ENCODE peak calls at places on chromosome X, in five cellular contexts. One of them, this sample, is unnamed.

GRCh38 chrX:10989386-10989785 is 121.7 kb upstream of the HCCS start:
- DNase-seq in OCI-LY7: no peak
- DNase-seq in dorsolateral prefrontal cortex: no peak
- DNase-seq in mucosa of descending colon: no peak
- DNase-seq in Calu3: no peak
- DNase-seq in this sample: no peak

GRCh38 chrX:72340046-72340445 is 34.3 kb upstream of the CITED1 start:
- DNase-seq in OCI-LY7: no peak
- DNase-seq in dorsolateral prefrontal cortex: no peak
- DNase-seq in mucosa of descending colon: no peak
- DNase-seq in Calu3: no peak
- DNase-seq in this sample: no peak

GRCh38 chrX:143476751-143477150 is 40.5 kb downstream of the SPANXN3 start:
- DNase-seq in OCI-LY7: no peak
- DNase-seq in dorsolateral prefrontal cortex: no peak
- DNase-seq in mucosa of descending colon: no peak
- DNase-seq in Calu3: no peak
- DNase-seq in this sample: no peak

GRCh38 chrX:2499507-2499906 is 1.3 kb downstream of the DHRSX start:
- DNase-seq in OCI-LY7: no peak
- DNase-seq in dorsolateral prefrontal cortex: no peak
- DNase-seq in mucosa of descending colon: no peak
- DNase-seq in Calu3: no peak
- DNase-seq in this sample: no peak

GRCh38 chrX:84187501-84188319 is at the start of gene RPS6KA6:
- DNase-seq in OCI-LY7: no peak
- DNase-seq in dorsolateral prefrontal cortex: peak; percentile 20
- DNase-seq in mucosa of descending colon: peak; percentile 58
- DNase-seq in Calu3: peak; percentile 34
- DNase-seq in this sample: no peak

GRCh38 chrX:56763556-56764152 is 34.6 kb downstream of the NBDY start:
- DNase-seq in OCI-LY7: no peak
- DNase-seq in dorsolateral prefrontal cortex: peak; percentile 59
- DNase-seq in mucosa of descending colon: peak; percentile 77
- DNase-seq in Calu3: no peak
- DNase-seq in this sample: no peak

GRCh38 chrX:9682456-9682855 is 83.2 kb downstream of the GPR143 start:
- DNase-seq in OCI-LY7: no peak
- DNase-seq in dorsolateral prefrontal cortex: no peak
- DNase-seq in mucosa of descending colon: no peak
- DNase-seq in Calu3: no peak
- DNase-seq in this sample: peak; percentile 5

GRCh38 chrX:104195489-104196084 is 29.3 kb downstream of the FAM199X start:
- DNase-seq in OCI-LY7: peak; percentile 35
- DNase-seq in dorsolateral prefrontal cortex: no peak
- DNase-seq in mucosa of descending colon: no peak
- DNase-seq in Calu3: peak; percentile 20
- DNase-seq in this sample: peak; percentile 4

GRCh38 chrX:130758072-130758471 is 144.9 kb downstream of the ENOX2 start:
- DNase-seq in OCI-LY7: no peak
- DNase-seq in dorsolateral prefrontal cortex: no peak
- DNase-seq in mucosa of descending colon: no peak
- DNase-seq in Calu3: no peak
- DNase-seq in this sample: no peak

GRCh38 chrX:78624884-78625283 is 34.2 kb downstream of the RTL3 start:
- DNase-seq in OCI-LY7: no peak
- DNase-seq in dorsolateral prefrontal cortex: no peak
- DNase-seq in mucosa of descending colon: no peak
- DNase-seq in Calu3: no peak
- DNase-seq in this sample: no peak

GRCh38 chrX:39519213-39519544 is 578.6 kb downstream of the BCOR start:
- DNase-seq in OCI-LY7: no peak
- DNase-seq in dorsolateral prefrontal cortex: no peak
- DNase-seq in mucosa of descending colon: no peak
- DNase-seq in Calu3: no peak
- DNase-seq in this sample: no peak

GRCh38 chrX:19085975-19086772 is 36.1 kb downstream of the ADGRG2 start:
- DNase-seq in OCI-LY7: no peak
- DNase-seq in dorsolateral prefrontal cortex: no peak
- DNase-seq in mucosa of descending colon: no peak
- DNase-seq in Calu3: no peak
- DNase-seq in this sample: no peak

GRCh38 chrX:65610040-65610439 is 57.4 kb upstream of the MSN start:
- DNase-seq in OCI-LY7: no peak
- DNase-seq in dorsolateral prefrontal cortex: no peak
- DNase-seq in mucosa of descending colon: no peak
- DNase-seq in Calu3: no peak
- DNase-seq in this sample: no peak

GRCh38 chrX:124478046-124478445 is 131.7 kb downstream of the SH2D1A start:
- DNase-seq in OCI-LY7: no peak
- DNase-seq in dorsolateral prefrontal cortex: no peak
- DNase-seq in mucosa of descending colon: no peak
- DNase-seq in Calu3: no peak
- DNase-seq in this sample: no peak

GRCh38 chrX:39214380-39215126 is 413.3 kb downstream of the MID1IP1 start:
- DNase-seq in OCI-LY7: no peak
- DNase-seq in dorsolateral prefrontal cortex: no peak
- DNase-seq in mucosa of descending colon: no peak
- DNase-seq in Calu3: no peak
- DNase-seq in this sample: no peak

GRCh38 chrX:1686642-1687041 is 71.8 kb downstream of the ASMT start:
- DNase-seq in OCI-LY7: no peak
- DNase-seq in dorsolateral prefrontal cortex: no peak
- DNase-seq in mucosa of descending colon: no peak
- DNase-seq in Calu3: no peak
- DNase-seq in this sample: no peak

GRCh38 chrX:130028196-130028595 is 45.8 kb downstream of the BCORL1 start:
- DNase-seq in OCI-LY7: peak; percentile 37
- DNase-seq in dorsolateral prefrontal cortex: peak; percentile 31
- DNase-seq in mucosa of descending colon: no peak
- DNase-seq in Calu3: peak; percentile 68
- DNase-seq in this sample: peak; percentile 21

GRCh38 chrX:107684956-107685385 is 56.7 kb downstream of the PRPS1 start:
- DNase-seq in OCI-LY7: no peak
- DNase-seq in dorsolateral prefrontal cortex: no peak
- DNase-seq in mucosa of descending colon: peak; percentile 85
- DNase-seq in Calu3: peak; percentile 75
- DNase-seq in this sample: peak; percentile 63

GRCh38 chrX:123626962-123627361 is 105.9 kb downstream of the THOC2 start:
- DNase-seq in OCI-LY7: no peak
- DNase-seq in dorsolateral prefrontal cortex: no peak
- DNase-seq in mucosa of descending colon: no peak
- DNase-seq in Calu3: no peak
- DNase-seq in this sample: no peak

GRCh38 chrX:138858946-138859345 is 147.4 kb upstream of the FGF13 start:
- DNase-seq in OCI-LY7: no peak
- DNase-seq in dorsolateral prefrontal cortex: no peak
- DNase-seq in mucosa of descending colon: no peak
- DNase-seq in Calu3: no peak
- DNase-seq in this sample: no peak

GRCh38 chrX:136115909-136116297 is 31.4 kb upstream of the FHL1 start:
- DNase-seq in OCI-LY7: no peak
- DNase-seq in dorsolateral prefrontal cortex: no peak
- DNase-seq in mucosa of descending colon: no peak
- DNase-seq in Calu3: no peak
- DNase-seq in this sample: no peak

GRCh38 chrX:3777416-3777815 is 64.0 kb upstream of the PRKX start:
- DNase-seq in OCI-LY7: no peak
- DNase-seq in dorsolateral prefrontal cortex: no peak
- DNase-seq in mucosa of descending colon: no peak
- DNase-seq in Calu3: no peak
- DNase-seq in this sample: no peak

GRCh38 chrX:56248492-56248891 is 16.3 kb downstream of the KLF8 start:
- DNase-seq in OCI-LY7: peak; percentile 34
- DNase-seq in dorsolateral prefrontal cortex: no peak
- DNase-seq in mucosa of descending colon: no peak
- DNase-seq in Calu3: peak; percentile 57
- DNase-seq in this sample: no peak

GRCh38 chrX:153562546-153562945 is 36.4 kb downstream of the CCNQ start:
- DNase-seq in OCI-LY7: no peak
- DNase-seq in dorsolateral prefrontal cortex: no peak
- DNase-seq in mucosa of descending colon: no peak
- DNase-seq in Calu3: no peak
- DNase-seq in this sample: no peak

GRCh38 chrX:110853610-110854009 is 58.0 kb upstream of the CHRDL1 start:
- DNase-seq in OCI-LY7: no peak
- DNase-seq in dorsolateral prefrontal cortex: no peak
- DNase-seq in mucosa of descending colon: no peak
- DNase-seq in Calu3: peak; percentile 24
- DNase-seq in this sample: peak; percentile 12

GRCh38 chrX:102902355-102902754 is 34.7 kb upstream of the RAB40AL start:
- DNase-seq in OCI-LY7: no peak
- DNase-seq in dorsolateral prefrontal cortex: no peak
- DNase-seq in mucosa of descending colon: no peak
- DNase-seq in Calu3: no peak
- DNase-seq in this sample: no peak
- TF ChIP-seq CTCF in OCI-LY7: no peak
- TF ChIP-seq CTCF in dorsolateral prefrontal cortex: no peak
- TF ChIP-seq CTCF in mucosa of descending colon: no peak
- TF ChIP-seq CTCF in Calu3: no peak
- TF ChIP-seq CTCF in this sample: no peak

GRCh38 chrX:134235236-134235635 is 1.7 kb upstream of the CCDC160 start:
- DNase-seq in OCI-LY7: no peak
- DNase-seq in dorsolateral prefrontal cortex: no peak
- DNase-seq in mucosa of descending colon: no peak
- DNase-seq in Calu3: no peak
- DNase-seq in this sample: no peak
- TF ChIP-seq CTCF in OCI-LY7: no peak
- TF ChIP-seq CTCF in dorsolateral prefrontal cortex: no peak
- TF ChIP-seq CTCF in mucosa of descending colon: no peak
- TF ChIP-seq CTCF in Calu3: no peak
- TF ChIP-seq CTCF in this sample: no peak

GRCh38 chrX:139936259-139936658 is 3.4 kb upstream of the ATP11C start:
- DNase-seq in OCI-LY7: peak; percentile 47
- DNase-seq in dorsolateral prefrontal cortex: no peak
- DNase-seq in mucosa of descending colon: no peak
- DNase-seq in Calu3: no peak
- DNase-seq in this sample: no peak
- TF ChIP-seq CTCF in OCI-LY7: peak; percentile 49
- TF ChIP-seq CTCF in dorsolateral prefrontal cortex: no peak
- TF ChIP-seq CTCF in mucosa of descending colon: no peak
- TF ChIP-seq CTCF in Calu3: no peak
- TF ChIP-seq CTCF in this sample: no peak

DNA sequence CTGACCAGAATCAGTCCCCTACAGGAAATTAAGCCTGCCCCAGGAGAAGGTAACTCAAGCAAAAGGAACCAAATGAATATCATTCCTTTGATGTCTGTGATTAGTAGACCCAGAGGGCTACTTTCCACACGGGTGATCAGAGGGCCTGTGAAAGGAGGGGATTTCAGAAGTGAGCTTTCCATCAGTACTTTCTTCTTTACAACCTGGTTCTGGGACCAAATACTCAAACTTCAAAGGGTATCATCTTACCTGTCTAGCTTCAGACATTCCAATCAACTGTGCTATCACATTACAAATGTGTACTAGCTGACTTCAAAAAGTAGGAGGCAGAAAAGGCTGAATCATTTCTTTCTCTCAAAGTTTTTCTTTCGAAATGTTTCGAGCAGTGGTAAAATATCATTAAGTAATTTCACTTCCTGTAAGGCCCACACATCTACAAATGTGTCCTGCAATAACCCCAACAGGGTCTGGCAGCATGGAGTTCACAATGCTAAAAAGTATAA is 23.9 kb downstream of the ACSL4 start:
- DNase-seq in OCI-LY7: peak; percentile 38
- DNase-seq in dorsolateral prefrontal cortex: no peak
- DNase-seq in mucosa of descending colon: no peak
- DNase-seq in Calu3: no peak
- DNase-seq in this sample: no peak
- TF ChIP-seq CTCF in OCI-LY7: no peak
- TF ChIP-seq CTCF in dorsolateral prefrontal cortex: no peak
- TF ChIP-seq CTCF in mucosa of descending colon: no peak
- TF ChIP-seq CTCF in Calu3: no peak
- TF ChIP-seq CTCF in this sample: no peak

DNA sequence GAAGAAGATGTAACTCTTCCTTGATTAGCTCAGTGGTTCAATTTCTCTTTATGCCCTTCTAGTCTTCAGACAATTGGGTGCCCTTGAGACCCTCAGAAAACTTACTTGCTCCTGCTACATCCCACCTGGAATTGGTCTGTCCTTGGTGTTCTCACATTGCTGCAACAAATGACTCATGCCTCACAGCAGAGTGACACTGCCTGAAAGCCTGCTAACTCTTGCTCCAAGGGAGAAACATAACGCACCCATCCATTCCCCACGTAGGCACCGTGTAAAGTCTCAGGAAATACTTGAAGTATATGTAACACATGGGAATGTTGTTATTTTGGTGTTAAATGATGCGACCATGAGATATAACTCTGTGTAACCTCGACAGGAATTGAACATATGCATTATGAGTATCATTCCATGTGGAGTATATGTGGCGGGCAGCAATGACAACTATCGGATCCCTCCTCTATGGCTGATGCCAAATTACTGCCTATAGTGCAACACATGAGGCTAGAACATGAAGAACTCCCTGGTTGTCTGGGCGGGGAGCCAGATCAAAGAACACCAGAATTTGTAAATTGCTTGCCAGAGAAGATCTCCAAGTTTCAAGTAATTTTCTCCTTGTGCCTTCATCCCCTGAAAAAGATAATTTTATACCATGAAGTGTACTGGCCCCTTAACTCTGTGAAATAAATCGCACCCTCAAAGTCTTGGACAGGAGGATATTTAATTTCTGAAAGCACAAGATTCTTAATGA is 231.3 kb upstream of the STK26 start:
- DNase-seq in OCI-LY7: no peak
- DNase-seq in dorsolateral prefrontal cortex: no peak
- DNase-seq in mucosa of descending colon: no peak
- DNase-seq in Calu3: no peak
- DNase-seq in this sample: no peak
- TF ChIP-seq CTCF in OCI-LY7: no peak
- TF ChIP-seq CTCF in dorsolateral prefrontal cortex: no peak
- TF ChIP-seq CTCF in mucosa of descending colon: no peak
- TF ChIP-seq CTCF in Calu3: no peak
- TF ChIP-seq CTCF in this sample: no peak

GRCh38 chrX:132614297-132614696 is 125.5 kb upstream of the MBNL3 start:
- DNase-seq in OCI-LY7: peak; percentile 15
- DNase-seq in dorsolateral prefrontal cortex: no peak
- DNase-seq in mucosa of descending colon: no peak
- DNase-seq in Calu3: peak; percentile 30
- DNase-seq in this sample: no peak
- TF ChIP-seq CTCF in OCI-LY7: peak; percentile 54
- TF ChIP-seq CTCF in dorsolateral prefrontal cortex: no peak
- TF ChIP-seq CTCF in mucosa of descending colon: no peak
- TF ChIP-seq CTCF in Calu3: no peak
- TF ChIP-seq CTCF in this sample: no peak

DNA sequence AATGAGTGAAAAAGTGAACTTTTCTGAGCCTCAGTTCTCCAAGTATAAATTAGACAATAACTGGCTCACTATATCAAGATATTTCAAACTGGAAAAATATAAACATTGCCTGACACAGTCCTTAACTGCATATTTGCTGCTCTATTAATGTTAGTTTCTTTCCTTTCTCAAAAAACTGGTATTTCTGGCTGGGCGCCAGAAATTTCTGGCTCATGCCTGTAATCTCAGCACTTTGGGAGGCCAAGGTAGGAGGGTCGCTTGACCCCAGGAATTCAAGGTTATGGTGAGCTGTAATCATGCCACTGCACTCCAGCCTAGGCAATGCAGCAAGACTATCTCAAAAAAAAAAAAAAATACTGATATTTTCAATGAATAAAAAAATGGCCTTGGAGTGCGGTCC is 227.0 kb downstream of the MAGEB17 start:
- DNase-seq in OCI-LY7: no peak
- DNase-seq in dorsolateral prefrontal cortex: no peak
- DNase-seq in mucosa of descending colon: no peak
- DNase-seq in Calu3: no peak
- DNase-seq in this sample: no peak
- TF ChIP-seq CTCF in OCI-LY7: no peak
- TF ChIP-seq CTCF in dorsolateral prefrontal cortex: no peak
- TF ChIP-seq CTCF in mucosa of descending colon: no peak
- TF ChIP-seq CTCF in Calu3: no peak
- TF ChIP-seq CTCF in this sample: no peak

This sample was measured in tibial nerve.